ENCODE peak calls at places on chromosomes 5 and 9, in nine cellular contexts. U, Y, E, M, O, A, W, H and R are unnamed samples.

GRCh38 chr5:101535626-101536025 is 632.5 kb upstream of the ST8SIA4 start:
- DNase-seq in W (no peak), U (no peak), A (no peak), Y (no peak), H (no peak), E (no peak), M (no peak), O (no peak), R (no peak)

GRCh38 chr5:143879646-143880045 is 67.7 kb downstream of the HMHB1 start:
- DNase-seq in H (no peak), E (no peak), U (no peak), O (no peak), A (peak; percentile 25), M (no peak), Y (no peak), W (no peak), R (no peak)

GRCh38 chr9:133976888-133977287 is 15.2 kb downstream of the VAV2 start:
- DNase-seq in H (no peak), E (no peak), Y (no peak), M (peak; percentile 32), W (no peak), O (no peak), A (no peak), U (no peak), R (no peak)

GRCh38 chr5:118554241-118554640 is 434.1 kb downstream of the DTWD2 start:
- DNase-seq in U (no peak), Y (no peak), E (no peak), H (no peak), W (no peak), O (no peak), A (no peak), M (no peak), R (no peak)

GRCh38 chr5:178548751-178549150 is 41.4 kb downstream of the COL23A1 start:
- DNase-seq in Y (no peak), A (peak; percentile 55), H (no peak), E (no peak), O (no peak), U (no peak), W (no peak), M (no peak), R (no peak)

GRCh38 chr9:115969096-115969495 is 184.5 kb upstream of the PAPPA start:
- DNase-seq in U (no peak), O (no peak), E (no peak), H (no peak), M (no peak), Y (no peak), A (peak; percentile 61), W (no peak), R (no peak)

GRCh38 chr5:103402861-103403260 is 144.3 kb downstream of the MACIR start:
- DNase-seq in W (no peak), O (no peak), U (no peak), M (no peak), H (no peak), E (no peak), Y (no peak), A (no peak), R (no peak)

GRCh38 chr5:77015938-77016569 is 14.2 kb upstream of the AGGF1 start:
- DNase-seq in H (peak; percentile 4), E (no peak), W (no peak), Y (no peak), A (peak; percentile 66), M (no peak), U (no peak), O (no peak), R (no peak)

GRCh38 chr5:159198063-159199036 is 11.0 kb downstream of the RNF145 start:
- DNase-seq in O (no peak), M (no peak), E (no peak), A (no peak), W (no peak), H (no peak), U (peak; percentile 72), Y (no peak), R (no peak)

GRCh38 chr9:117649126-117649525 is 55.1 kb upstream of the TLR4 start:
- DNase-seq in M (no peak), A (no peak), W (no peak), Y (no peak), O (no peak), U (no peak), E (no peak), H (no peak), R (no peak)

GRCh38 chr9:91714020-91714721 is 235.9 kb downstream of the ROR2 start:
- DNase-seq in U (no peak), M (peak; percentile 64), W (peak; percentile 43), Y (peak; percentile 46), E (peak; percentile 51), O (peak; percentile 48), H (no peak), A (peak; percentile 18), R (peak; percentile 67)

DNA sequence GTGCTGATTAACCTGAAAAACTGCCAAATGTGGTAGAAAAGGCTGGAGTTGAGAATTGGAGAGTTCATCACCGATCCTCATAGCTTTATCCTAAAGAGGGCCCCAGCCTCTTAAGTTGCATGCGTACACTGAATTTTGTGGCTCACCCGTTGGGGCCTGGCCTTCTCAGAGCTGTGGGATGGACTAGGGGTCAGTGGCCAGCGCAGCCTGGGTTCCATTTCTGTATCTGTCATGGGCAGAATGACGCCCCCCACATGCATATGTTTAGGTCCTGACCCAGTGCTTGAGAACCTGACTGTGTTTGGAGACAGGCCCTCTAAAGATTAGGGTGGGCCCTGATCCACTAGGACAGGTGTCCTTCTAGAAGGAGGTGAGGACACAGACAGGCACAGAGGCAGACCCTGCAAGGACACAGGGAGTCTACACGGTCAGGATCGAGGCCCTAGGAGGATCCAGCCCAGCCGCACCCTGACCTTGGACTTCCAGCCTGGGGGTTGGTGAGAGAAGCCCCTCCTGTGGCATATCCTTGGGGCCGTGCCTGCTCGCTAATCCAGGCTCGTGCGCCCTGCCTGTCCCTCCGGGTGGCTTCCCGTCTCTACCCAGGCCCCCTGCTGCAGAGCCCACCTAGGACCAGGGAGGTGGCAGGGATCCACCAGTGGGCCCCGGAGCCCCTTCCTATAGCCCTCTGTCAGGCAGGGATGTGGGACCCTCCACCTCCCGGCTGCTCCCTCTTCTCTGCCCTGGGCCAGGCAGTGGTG is 32.2 kb downstream of the NDUFS6 start:
- DNase-seq in E (no peak), U (no peak), M (no peak), A (no peak), H (no peak), W (no peak), O (no peak), Y (no peak), R (no peak)
- TF ChIP-seq CTCF in E (no peak), U (no peak), M (no peak), A (no peak), H (no peak), W (no peak), O (no peak), Y (no peak), R (no peak)

GRCh38 chr9:108119530-108120113 is 630.1 kb upstream of the KLF4 start:
- DNase-seq in W (no peak), M (no peak), A (no peak), Y (no peak), O (no peak), E (no peak), U (no peak), H (no peak), R (no peak)

GRCh38 chr9:108130896-108131295 is 641.3 kb upstream of the KLF4 start:
- DNase-seq in M (no peak), O (no peak), H (no peak), Y (no peak), E (no peak), A (no peak), W (no peak), U (no peak), R (no peak)

DNA sequence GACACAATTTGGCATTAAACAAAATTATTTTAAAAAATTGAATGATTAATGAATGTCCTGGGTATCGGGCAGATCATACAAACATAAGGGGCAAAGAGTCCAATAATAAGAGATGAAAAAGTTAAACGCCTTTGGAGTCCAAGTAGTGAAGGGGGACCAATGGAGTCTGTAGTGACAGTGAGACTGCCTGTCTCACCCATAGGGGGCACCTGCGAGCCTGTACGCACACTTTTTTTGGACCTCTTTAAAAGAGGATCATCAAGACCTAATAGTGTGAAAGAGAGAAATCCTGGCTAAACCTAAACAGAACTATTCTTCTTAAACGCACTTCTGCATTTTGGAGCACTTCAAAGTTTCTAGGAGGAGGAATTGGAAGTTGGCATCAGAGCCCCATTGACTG is 636.0 kb upstream of the KLF4 start:
- DNase-seq in Y (no peak), W (no peak), A (no peak), E (no peak), O (no peak), U (no peak), H (no peak), M (no peak), R (peak; percentile 5)
- TF ChIP-seq CTCF in Y (no peak), W (peak; percentile 42), A (peak; percentile 32), E (peak; percentile 17), O (no peak), U (no peak), H (peak; percentile 41), M (peak; percentile 39), R (peak; percentile 38)

GRCh38 chr5:3230941-3231340 is 364.7 kb upstream of the IRX1 start:
- DNase-seq in Y (no peak), A (no peak), U (no peak), O (no peak), W (no peak), M (no peak), H (no peak), E (no peak), R (no peak)
- TF ChIP-seq CTCF in Y (no peak), A (no peak), U (no peak), O (no peak), W (no peak), M (no peak), H (no peak), E (no peak), R (no peak)

GRCh38 chr5:135205616-135206349 is 171.8 kb upstream of the PITX1 start:
- DNase-seq in M (no peak), Y (no peak), O (no peak), W (no peak), A (no peak), U (no peak), H (no peak), E (no peak), R (no peak)

GRCh38 chr5:135208555-135209494 is 174.8 kb upstream of the PITX1 start:
- DNase-seq in A (peak; percentile 86), M (no peak), E (peak; percentile 45), U (no peak), H (peak; percentile 74), Y (no peak), W (no peak), O (no peak), R (no peak)

GRCh38 chr5:135209495-135209837 is 175.4 kb upstream of the PITX1 start:
- DNase-seq in M (no peak), H (no peak), A (no peak), E (no peak), O (no peak), W (no peak), Y (no peak), U (no peak), R (no peak)

GRCh38 chr5:135207866-135208265 is 173.8 kb upstream of the PITX1 start:
- DNase-seq in W (no peak), E (no peak), M (no peak), A (no peak), H (no peak), U (no peak), Y (no peak), O (no peak), R (no peak)

DNA sequence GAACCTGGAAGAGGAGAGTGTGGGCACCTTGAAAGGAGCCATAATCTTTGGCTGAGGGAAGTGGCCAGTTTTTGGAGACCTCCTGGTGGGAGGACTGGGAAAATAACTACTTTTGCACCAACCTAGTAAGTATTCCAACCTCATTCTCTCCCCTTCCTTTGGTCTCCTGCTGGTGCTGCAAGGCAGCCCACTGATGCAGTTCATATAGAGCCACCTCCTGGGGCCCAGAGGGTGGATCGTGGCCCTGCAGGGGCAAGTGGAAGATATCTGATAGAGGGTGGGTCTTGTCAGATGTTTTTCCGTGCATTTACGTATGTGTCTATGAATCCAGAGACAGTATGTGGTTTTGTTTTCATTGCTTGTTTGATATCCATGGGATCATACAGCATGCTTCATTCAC is 172.8 kb upstream of the PITX1 start:
- DNase-seq in O (no peak), W (no peak), E (no peak), A (no peak), H (no peak), Y (no peak), U (no peak), M (no peak), R (no peak)
- TF ChIP-seq CTCF in O (no peak), W (no peak), E (no peak), A (no peak), H (no peak), Y (no peak), U (no peak), M (no peak), R (no peak)